ENCODE peak calls at places on chromosomes 7 and 10, in four cellular contexts. One of them, this sample, is unnamed.

GRCh38 chr10:93600446-93600860 is 582 bp downstream of the RBP4 start:
- DNase-seq in IMR-90: no peak
- DNase-seq in K562: no peak
- DNase-seq in GM12878: no peak
- DNase-seq in this sample: no peak

GRCh38 chr7:114789942-114790341 is 132.0 kb upstream of the MDFIC start:
- DNase-seq in IMR-90: peak
- DNase-seq in K562: no peak
- DNase-seq in GM12878: no peak
- DNase-seq in this sample: peak

GRCh38 chr10:80552151-80552646 is 14.5 kb downstream of the SH2D4B start:
- DNase-seq in IMR-90: no peak
- DNase-seq in K562: no peak
- DNase-seq in GM12878: no peak
- DNase-seq in this sample: peak

GRCh38 chr10:65313406-65313805 is 1612.4 kb upstream of the LRRTM3 start:
- DNase-seq in IMR-90: no peak
- DNase-seq in K562: no peak
- DNase-seq in GM12878: no peak
- DNase-seq in this sample: no peak

GRCh38 chr7:2251841-2252771 is 10.1 kb downstream of the NUDT1 start:
- DNase-seq in IMR-90: no peak
- DNase-seq in K562: no peak
- DNase-seq in GM12878: no peak
- DNase-seq in this sample: no peak

GRCh38 chr7:78039791-78040776 is 241.5 kb downstream of the PHTF2 start:
- DNase-seq in IMR-90: no peak
- DNase-seq in K562: peak
- DNase-seq in GM12878: no peak
- DNase-seq in this sample: peak

GRCh38 chr10:12906051-12906541 is 95.4 kb downstream of the CCDC3 start:
- DNase-seq in IMR-90: no peak
- DNase-seq in K562: no peak
- DNase-seq in GM12878: no peak
- DNase-seq in this sample: peak

GRCh38 chr7:111083423-111083822 is 7.5 kb upstream of the LRRN3 start:
- DNase-seq in IMR-90: peak
- DNase-seq in K562: no peak
- DNase-seq in GM12878: peak
- DNase-seq in this sample: peak

GRCh38 chr7:75981450-75982305 is 12.7 kb downstream of the TMEM120A start:
- DNase-seq in IMR-90: no peak
- DNase-seq in K562: no peak
- DNase-seq in GM12878: no peak
- DNase-seq in this sample: no peak

GRCh38 chr10:89337493-89337892 is 9.7 kb downstream of the IFIT3 start:
- DNase-seq in IMR-90: peak
- DNase-seq in K562: no peak
- DNase-seq in GM12878: peak
- DNase-seq in this sample: peak

GRCh38 chr7:80078159-80078731 is 56.4 kb upstream of the GNAI1 start:
- DNase-seq in IMR-90: peak
- DNase-seq in K562: no peak
- DNase-seq in GM12878: no peak
- DNase-seq in this sample: peak

GRCh38 chr7:28107960-28108359 is 72.6 kb downstream of the JAZF1 start:
- DNase-seq in IMR-90: no peak
- DNase-seq in K562: no peak
- DNase-seq in GM12878: no peak
- DNase-seq in this sample: peak

GRCh38 chr10:60532691-60533468 is 143.2 kb upstream of the ANK3 start:
- DNase-seq in IMR-90: no peak
- DNase-seq in K562: no peak
- DNase-seq in GM12878: no peak
- DNase-seq in this sample: no peak

DNA sequence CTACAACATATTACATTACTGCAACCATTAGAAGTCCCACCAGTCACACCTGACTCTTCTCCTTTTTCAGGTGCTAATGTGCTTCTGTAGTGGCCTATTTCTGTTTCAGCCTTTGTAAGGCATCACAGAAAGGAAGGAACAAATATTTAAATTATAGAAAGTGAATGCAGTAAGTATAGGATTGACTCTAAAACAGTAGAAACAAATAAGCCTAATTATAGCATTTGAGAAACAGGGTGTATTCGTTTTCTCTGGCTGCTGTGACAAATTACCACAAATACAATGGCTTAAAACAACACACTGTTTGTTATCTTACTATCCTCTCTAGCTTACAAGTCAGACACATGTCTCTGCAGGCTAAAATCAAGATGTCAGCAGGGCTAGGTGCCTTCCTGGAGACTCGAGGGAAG is 69.4 kb downstream of the CCSER2 start:
- DNase-seq in IMR-90: no peak
- DNase-seq in K562: no peak
- DNase-seq in GM12878: no peak
- DNase-seq in this sample: peak
- TF ChIP-seq FOS in IMR-90: no peak
- TF ChIP-seq FOS in K562: no peak
- TF ChIP-seq FOS in GM12878: no peak
- TF ChIP-seq FOS in this sample: no peak

GRCh38 chr7:91367812-91368578 is 103.8 kb downstream of the FZD1 start:
- DNase-seq in IMR-90: no peak
- DNase-seq in K562: no peak
- DNase-seq in GM12878: no peak
- DNase-seq in this sample: no peak
- H2AFZ ChIP-seq in IMR-90: no peak
- H2AFZ ChIP-seq in K562: no peak
- H2AFZ ChIP-seq in GM12878: no peak
- H2AFZ ChIP-seq in this sample: no peak

DNA sequence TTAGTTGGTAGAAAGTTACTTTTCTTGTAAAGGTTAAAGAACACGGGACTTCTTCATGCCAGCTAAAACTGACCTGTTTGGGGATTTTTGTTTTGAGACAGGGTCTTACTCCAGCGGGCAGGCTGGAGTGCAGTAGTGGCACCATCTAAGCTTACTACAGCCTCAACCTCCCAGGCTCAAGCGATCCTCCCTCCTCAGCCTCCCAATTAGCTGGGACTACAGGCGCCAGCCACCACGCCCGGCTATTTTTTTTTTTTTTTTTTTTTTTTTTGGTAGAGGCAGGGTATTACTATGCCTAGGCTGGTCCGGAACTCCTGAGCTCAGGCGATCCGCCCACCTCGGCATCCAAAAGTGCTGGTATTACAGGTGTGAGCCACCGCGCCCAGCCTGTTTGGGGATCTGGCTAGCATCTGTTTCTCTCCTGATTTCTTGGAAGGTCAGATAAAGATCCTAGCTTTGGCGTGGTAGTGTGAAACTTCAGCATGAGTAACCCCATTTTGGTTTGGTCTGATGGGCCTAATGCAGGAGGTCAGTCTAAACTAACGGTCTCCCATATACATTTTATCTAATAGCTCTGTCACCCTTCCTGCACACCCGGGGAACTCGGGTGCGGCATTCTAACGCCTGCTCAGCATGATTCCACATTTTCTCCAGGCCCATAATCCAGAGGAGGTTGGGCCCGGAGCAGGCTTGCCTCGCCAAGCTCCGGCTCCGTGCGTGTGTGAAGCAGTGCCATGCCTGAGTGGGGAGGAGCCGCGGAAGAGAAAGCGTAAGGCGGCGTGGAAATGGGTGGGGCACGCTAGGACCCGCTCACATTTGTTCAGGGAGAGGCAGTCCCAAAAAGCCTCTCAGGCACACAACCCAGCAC is 1.0 kb upstream of the VDAC2 start:
- DNase-seq in IMR-90: peak
- DNase-seq in K562: peak
- DNase-seq in GM12878: peak
- DNase-seq in this sample: peak
- TF ChIP-seq POLR2A in IMR-90: no peak
- TF ChIP-seq POLR2A in K562: no peak
- TF ChIP-seq POLR2A in GM12878: peak
- TF ChIP-seq POLR2A in this sample: no peak

GRCh38 chr7:1200045-1200444 is 32.6 kb upstream of the UNCX start:
- DNase-seq in IMR-90: peak
- DNase-seq in K562: no peak
- DNase-seq in GM12878: no peak
- DNase-seq in this sample: no peak
- TF ChIP-seq FOS in IMR-90: no peak
- TF ChIP-seq FOS in K562: no peak
- TF ChIP-seq FOS in GM12878: no peak
- TF ChIP-seq FOS in this sample: no peak

GRCh38 chr7:8442814-8443304 is 9.4 kb downstream of the NXPH1 start:
- DNase-seq in IMR-90: no peak
- DNase-seq in K562: peak
- DNase-seq in GM12878: no peak
- DNase-seq in this sample: peak
- H2AFZ ChIP-seq in IMR-90: no peak
- H2AFZ ChIP-seq in K562: no peak
- H2AFZ ChIP-seq in GM12878: no peak
- H2AFZ ChIP-seq in this sample: no peak

GRCh38 chr10:63466168-63466935 is 575 bp upstream of the JMJD1C start:
- DNase-seq in IMR-90: peak
- DNase-seq in K562: peak
- DNase-seq in GM12878: no peak
- DNase-seq in this sample: peak
- TF ChIP-seq POLR2A in IMR-90: no peak
- TF ChIP-seq POLR2A in K562: no peak
- TF ChIP-seq POLR2A in GM12878: no peak
- TF ChIP-seq POLR2A in this sample: no peak

GRCh38 chr10:127500098-127500497 is 49.0 kb upstream of the NPS start:
- DNase-seq in IMR-90: no peak
- DNase-seq in K562: no peak
- DNase-seq in GM12878: no peak
- DNase-seq in this sample: no peak

GRCh38 chr10:127506094-127506493 is 43.0 kb upstream of the NPS start:
- DNase-seq in IMR-90: no peak
- DNase-seq in K562: no peak
- DNase-seq in GM12878: no peak
- DNase-seq in this sample: no peak
- TF ChIP-seq FOS in IMR-90: no peak
- TF ChIP-seq FOS in K562: no peak
- TF ChIP-seq FOS in GM12878: no peak
- TF ChIP-seq FOS in this sample: no peak

GRCh38 chr7:13982940-13983677 is 6.4 kb downstream of the ETV1 start:
- DNase-seq in IMR-90: no peak
- DNase-seq in K562: peak
- DNase-seq in GM12878: no peak
- DNase-seq in this sample: no peak
- H2AFZ ChIP-seq in IMR-90: no peak
- H2AFZ ChIP-seq in K562: peak
- H2AFZ ChIP-seq in GM12878: no peak
- H2AFZ ChIP-seq in this sample: no peak